ENCODE peak calls at places on chromosomes 12 and 14, in four cellular contexts. One of them, this sample, is unnamed.

GRCh38 chr14:105388976-105389375 is 9.4 kb upstream of the TEX22 start:
- DNase-seq in A549: no peak
- DNase-seq in Caco-2: no peak
- DNase-seq in Peyer's patch: no peak
- DNase-seq in this sample: no peak

GRCh38 chr12:6962285-6963015 is 8.0 kb downstream of the PHB2 start:
- DNase-seq in A549: no peak
- DNase-seq in Caco-2: peak
- DNase-seq in Peyer's patch: peak
- DNase-seq in this sample: no peak

GRCh38 chr12:110639336-110640178 is 25.6 kb downstream of the TCTN1 start:
- DNase-seq in A549: peak
- DNase-seq in Caco-2: no peak
- DNase-seq in Peyer's patch: no peak
- DNase-seq in this sample: no peak

GRCh38 chr12:29333178-29333577 is 47.8 kb downstream of the ERGIC2 start:
- DNase-seq in A549: no peak
- DNase-seq in Caco-2: no peak
- DNase-seq in Peyer's patch: no peak
- DNase-seq in this sample: no peak

GRCh38 chr12:107320929-107321618 is 227.7 kb upstream of the CRY1 start:
- DNase-seq in A549: peak
- DNase-seq in Caco-2: peak
- DNase-seq in Peyer's patch: no peak
- DNase-seq in this sample: peak

GRCh38 chr12:29737616-29738015 is 46.1 kb downstream of the TMTC1 start:
- DNase-seq in A549: no peak
- DNase-seq in Caco-2: no peak
- DNase-seq in Peyer's patch: no peak
- DNase-seq in this sample: no peak

GRCh38 chr12:109777544-109777943 is 55.7 kb downstream of the TRPV4 start:
- DNase-seq in A549: peak
- DNase-seq in Caco-2: peak
- DNase-seq in Peyer's patch: peak
- DNase-seq in this sample: no peak

GRCh38 chr12:7479784-7480183 is 23.8 kb downstream of the CD163 start:
- DNase-seq in A549: no peak
- DNase-seq in Caco-2: no peak
- DNase-seq in Peyer's patch: no peak
- DNase-seq in this sample: no peak

GRCh38 chr12:116544656-116545055 is 14.5 kb upstream of the MAP1LC3B2 start:
- DNase-seq in A549: no peak
- DNase-seq in Caco-2: no peak
- DNase-seq in Peyer's patch: no peak
- DNase-seq in this sample: no peak

GRCh38 chr12:108446766-108447165 is 68.3 kb upstream of the FICD start:
- DNase-seq in A549: no peak
- DNase-seq in Caco-2: no peak
- DNase-seq in Peyer's patch: no peak
- DNase-seq in this sample: no peak

GRCh38 chr14:52862652-52863338 is 71.4 kb upstream of the GNPNAT1 start:
- DNase-seq in A549: no peak
- DNase-seq in Caco-2: no peak
- DNase-seq in Peyer's patch: no peak
- DNase-seq in this sample: no peak

GRCh38 chr14:68789798-68790655 is 2.8 kb downstream of the ZFP36L1 start:
- DNase-seq in A549: peak
- DNase-seq in Caco-2: no peak
- DNase-seq in Peyer's patch: peak
- DNase-seq in this sample: no peak
- TF ChIP-seq CTCF in A549: no peak
- TF ChIP-seq CTCF in Caco-2: no peak
- TF ChIP-seq CTCF in Peyer's patch: no peak
- TF ChIP-seq CTCF in this sample: no peak

GRCh38 chr12:69779928-69780327 is 41.3 kb downstream of the RAB3IP start:
- DNase-seq in A549: peak
- DNase-seq in Caco-2: peak
- DNase-seq in Peyer's patch: no peak
- DNase-seq in this sample: peak
- TF ChIP-seq CTCF in A549: peak
- TF ChIP-seq CTCF in Caco-2: no peak
- TF ChIP-seq CTCF in Peyer's patch: peak
- TF ChIP-seq CTCF in this sample: no peak

DNA sequence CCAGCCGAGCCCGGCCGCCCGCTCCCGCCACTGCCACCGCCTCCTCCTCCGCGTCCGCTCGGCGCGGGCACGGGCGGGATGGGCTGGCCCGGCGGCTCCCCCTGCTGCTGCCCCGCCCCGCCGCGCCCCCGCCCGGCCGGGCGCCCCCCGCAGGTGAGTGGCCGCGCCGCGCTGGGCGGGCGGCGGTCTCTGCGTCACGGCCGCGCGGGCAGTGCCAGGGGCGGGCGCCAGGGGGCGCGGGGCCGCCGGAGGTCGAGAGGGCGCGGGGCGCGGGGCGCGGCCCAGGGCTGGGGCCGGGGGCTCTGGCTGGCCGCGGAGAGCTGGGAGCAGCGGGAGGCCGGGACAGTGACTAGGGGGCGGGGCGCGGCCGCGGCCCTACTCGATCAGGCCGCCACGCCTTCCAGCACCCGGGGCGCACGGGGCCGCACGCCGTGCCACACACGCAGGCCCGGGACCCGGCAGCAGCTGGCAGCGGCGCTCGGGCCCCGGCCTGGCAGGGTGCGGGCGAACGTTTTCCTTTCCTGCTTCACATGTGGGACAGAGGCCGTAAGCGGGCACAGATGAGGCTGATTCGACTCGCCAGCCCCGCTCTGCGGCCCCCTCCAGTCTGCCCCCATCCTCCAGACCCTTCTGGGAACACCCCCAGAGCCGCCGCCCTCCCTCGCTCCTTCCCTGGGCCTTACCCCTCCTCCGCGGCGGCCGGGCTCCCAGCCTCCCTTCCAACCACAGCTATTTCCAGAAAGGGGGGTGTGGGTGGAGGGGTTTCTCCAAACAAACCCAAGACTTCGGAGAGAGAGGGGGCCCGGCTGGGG is 2.4 kb upstream of the TNS2 start:
- DNase-seq in A549: peak
- DNase-seq in Caco-2: peak
- DNase-seq in Peyer's patch: peak
- DNase-seq in this sample: peak
- TF ChIP-seq CTCF in A549: peak
- TF ChIP-seq CTCF in Caco-2: peak
- TF ChIP-seq CTCF in Peyer's patch: peak
- TF ChIP-seq CTCF in this sample: peak

DNA sequence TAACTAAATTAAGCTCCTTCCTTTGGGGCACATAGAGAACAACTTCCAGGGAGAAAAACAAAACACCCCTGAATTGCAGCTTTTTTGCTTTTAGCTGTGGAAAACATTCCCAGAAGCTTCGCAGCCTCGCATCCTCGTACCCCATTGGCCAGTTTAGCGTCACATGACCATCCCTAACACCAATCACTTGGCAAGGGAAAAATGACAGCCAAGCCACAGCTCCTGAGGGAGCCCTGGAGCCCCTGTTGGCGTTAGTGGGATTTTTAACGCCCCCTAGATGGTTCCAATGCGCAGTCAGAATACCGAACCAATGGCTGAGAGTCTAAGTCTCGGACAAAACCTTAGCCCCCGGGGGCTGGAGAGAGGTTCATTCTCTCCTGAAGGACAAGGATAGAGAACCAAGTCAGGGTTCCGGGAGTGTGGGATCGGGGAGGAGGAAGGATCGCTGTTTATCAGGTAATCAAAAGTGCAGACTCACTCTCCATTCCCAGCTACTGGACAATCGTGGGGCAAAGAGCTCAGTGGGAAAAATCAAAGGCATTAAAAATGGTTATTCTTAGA is 135.6 kb upstream of the HIF1A start:
- DNase-seq in A549: peak
- DNase-seq in Caco-2: peak
- DNase-seq in Peyer's patch: peak
- DNase-seq in this sample: no peak
- TF ChIP-seq CTCF in A549: peak
- TF ChIP-seq CTCF in Caco-2: peak
- TF ChIP-seq CTCF in Peyer's patch: no peak
- TF ChIP-seq CTCF in this sample: no peak

GRCh38 chr12:12439636-12440035 is 82.8 kb downstream of the BORCS5 start:
- DNase-seq in A549: peak
- DNase-seq in Caco-2: peak
- DNase-seq in Peyer's patch: no peak
- DNase-seq in this sample: no peak
- TF ChIP-seq CTCF in A549: no peak
- TF ChIP-seq CTCF in Caco-2: no peak
- TF ChIP-seq CTCF in Peyer's patch: no peak
- TF ChIP-seq CTCF in this sample: no peak

This sample was measured in endothelial cell.